ENCODE peak calls at places on chromosome 12, in five cellular contexts. H is epithelial cell of esophagus; L is stimulated activated CD4-positive, alpha-beta T cell treated with anti-CD3 and anti-CD28 coated beads, TNF-alpha, amount 100 ng/mL, for 48 hours; N is amniotic stem cell; S is foreskin fibroblast. Q is an unnamed sample.

GRCh38 chr12:6852651-6853354 is 853 bp downstream of the USP5 start:
- DNase-seq in H (peak; percentile 90), L (peak; percentile 73), N (no peak), S (peak; percentile 85), Q (no peak)

GRCh38 chr12:25997401-25997973 is 39.0 kb downstream of the RASSF8 start:
- DNase-seq in H (peak; percentile 57), L (no peak), N (peak; percentile 64), S (peak; percentile 88), Q (peak; percentile 98)

GRCh38 chr12:24057920-24058476 is 108.5 kb upstream of the SOX5 start:
- DNase-seq in H (no peak), L (no peak), N (no peak), S (no peak), Q (no peak)

GRCh38 chr12:78519422-78519821 is 345.2 kb upstream of the SYT1 start:
- DNase-seq in H (no peak), L (no peak), N (no peak), S (no peak), Q (no peak)

GRCh38 chr12:108752387-108752786 is 21.1 kb upstream of the CORO1C start:
- DNase-seq in H (no peak), L (no peak), N (no peak), S (no peak), Q (no peak)

GRCh38 chr12:14628771-14629170 is 61.1 kb upstream of the PLBD1 start:
- DNase-seq in H (no peak), L (no peak), N (no peak), S (no peak), Q (no peak)

GRCh38 chr12:57754411-57755193 is at the start of gene MARCHF9:
- DNase-seq in H (peak; percentile 89), L (peak; percentile 89), N (no peak), S (no peak), Q (no peak)

GRCh38 chr12:94704452-94704871 is 54.1 kb upstream of the TMCC3 start:
- DNase-seq in H (peak; percentile 91), L (no peak), N (no peak), S (peak; percentile 75), Q (no peak)

GRCh38 chr12:74412607-74413230 is 124.9 kb upstream of the ATXN7L3B start:
- DNase-seq in H (peak; percentile 24), L (no peak), N (no peak), S (peak; percentile 0), Q (no peak)

GRCh38 chr12:62917066-62917465 is 17.9 kb downstream of the PPM1H start:
- DNase-seq in H (no peak), L (no peak), N (no peak), S (no peak), Q (no peak)

GRCh38 chr12:104998423-104999346 is 12.6 kb downstream of the NOPCHAP1 start:
- DNase-seq in H (no peak), L (no peak), N (no peak), S (no peak), Q (no peak)

GRCh38 chr12:108630481-108631207 is 3.0 kb downstream of the SELPLG start:
- DNase-seq in H (peak; percentile 93), L (no peak), N (peak; percentile 77), S (peak; percentile 89), Q (no peak)

GRCh38 chr12:67991158-67991557 is 1.9 kb downstream of the IFNG-AS1 start:
- DNase-seq in H (no peak), L (peak; percentile 20), N (no peak), S (no peak), Q (no peak)

GRCh38 chr12:53623526-53623925 is 2.7 kb downstream of the ATF7 start:
- DNase-seq in H (peak; percentile 65), L (no peak), N (no peak), S (no peak), Q (no peak)

GRCh38 chr12:124024263-124024678 is 51.3 kb downstream of the ZNF664 start:
- DNase-seq in H (peak; percentile 54), L (no peak), N (peak; percentile 4), S (peak; percentile 39), Q (no peak)

GRCh38 chr12:54891717-54892478 is 37.6 kb downstream of the MUCL1 start:
- DNase-seq in H (peak; percentile 55), L (no peak), N (no peak), S (no peak), Q (no peak)

GRCh38 chr12:48980953-48981756 is 3.0 kb downstream of the WNT1 start:
- DNase-seq in H (no peak), L (no peak), N (no peak), S (no peak), Q (no peak)

GRCh38 chr12:42886160-42886559 is 296.6 kb upstream of the PRICKLE1 start:
- DNase-seq in H (no peak), L (no peak), N (no peak), S (no peak), Q (no peak)

GRCh38 chr12:6905414-6906040 is 905 bp downstream of the LRRC23 start:
- DNase-seq in H (no peak), L (no peak), N (no peak), S (no peak), Q (no peak)

GRCh38 chr12:30515351-30515750 is 180.3 kb downstream of the IPO8 start:
- DNase-seq in H (no peak), L (no peak), N (no peak), S (peak; percentile 2), Q (no peak)

GRCh38 chr12:50220357-50221061 is 53.3 kb upstream of the CERS5 start:
- DNase-seq in H (peak; percentile 98), L (no peak), N (no peak), S (peak; percentile 57), Q (no peak)

GRCh38 chr12:22409071-22409951 is 74.8 kb upstream of the ST8SIA1 start:
- DNase-seq in H (no peak), L (peak; percentile 18), N (no peak), S (no peak), Q (no peak)

GRCh38 chr12:71158361-71158882 is 623 bp upstream of the TSPAN8 start:
- DNase-seq in H (no peak), L (no peak), N (no peak), S (no peak), Q (no peak)

GRCh38 chr12:111242190-111242589 is 126.7 kb downstream of the PHETA1 start:
- DNase-seq in H (peak; percentile 34), L (no peak), N (no peak), S (no peak), Q (no peak)

GRCh38 chr12:107319536-107320030 is 226.2 kb upstream of the CRY1 start:
- DNase-seq in H (no peak), L (no peak), N (no peak), S (no peak), Q (no peak)

GRCh38 chr12:104201238-104202001 is 14.2 kb upstream of the TXNRD1 start:
- DNase-seq in H (peak; percentile 69), L (no peak), N (no peak), S (peak; percentile 50), Q (peak; percentile 57)

GRCh38 chr12:125645724-125646123 is 580.5 kb downstream of the AACS start:
- DNase-seq in H (no peak), L (no peak), N (no peak), S (no peak), Q (no peak)

GRCh38 chr12:75944097-75944904 is 87.3 kb downstream of the PHLDA1 start:
- DNase-seq in H (peak; percentile 89), L (peak; percentile 23), N (peak; percentile 41), S (peak; percentile 68), Q (peak; percentile 71)

GRCh38 chr12:89960011-89960507 is 251.4 kb upstream of the ATP2B1 start:
- DNase-seq in H (peak; percentile 95), L (no peak), N (no peak), S (no peak), Q (no peak)